ENCODE peak calls at places on chromosomes 5 and 9, in seven cellular contexts. One of them, this sample, is unnamed.

GRCh38 chr5:133754575-133755169 is 142.3 kb upstream of the FSTL4 start:
- DNase-seq in astrocyte of the cerebellum: no peak
- DNase-seq in GM12865: peak; percentile 51
- DNase-seq in right atrium auricular region: no peak
- DNase-seq in esophagus squamous epithelium: no peak
- DNase-seq in HCT116: peak; percentile 26
- DNase-seq in brain microvascular endothelial cell: peak; percentile 9
- DNase-seq in this sample: no peak

GRCh38 chr5:1540831-1541661 is 17.3 kb upstream of the LPCAT1 start:
- DNase-seq in astrocyte of the cerebellum: no peak
- DNase-seq in GM12865: no peak
- DNase-seq in right atrium auricular region: peak; percentile 46
- DNase-seq in esophagus squamous epithelium: no peak
- DNase-seq in HCT116: no peak
- DNase-seq in brain microvascular endothelial cell: no peak
- DNase-seq in this sample: no peak

GRCh38 chr9:133769511-133770075 is 31.4 kb upstream of the SARDH start:
- DNase-seq in astrocyte of the cerebellum: no peak
- DNase-seq in GM12865: no peak
- DNase-seq in right atrium auricular region: no peak
- DNase-seq in esophagus squamous epithelium: no peak
- DNase-seq in HCT116: no peak
- DNase-seq in brain microvascular endothelial cell: no peak
- DNase-seq in this sample: no peak

GRCh38 chr9:123637940-123638634 is 282.1 kb downstream of the CRB2 start:
- DNase-seq in astrocyte of the cerebellum: peak; percentile 6
- DNase-seq in GM12865: peak; percentile 62
- DNase-seq in right atrium auricular region: no peak
- DNase-seq in esophagus squamous epithelium: no peak
- DNase-seq in HCT116: no peak
- DNase-seq in brain microvascular endothelial cell: no peak
- DNase-seq in this sample: no peak

GRCh38 chr9:68970150-68970549 is 43.8 kb downstream of the PRKACG start:
- DNase-seq in astrocyte of the cerebellum: no peak
- DNase-seq in GM12865: no peak
- DNase-seq in right atrium auricular region: no peak
- DNase-seq in esophagus squamous epithelium: no peak
- DNase-seq in HCT116: no peak
- DNase-seq in brain microvascular endothelial cell: no peak
- DNase-seq in this sample: no peak

GRCh38 chr9:6567140-6567591 is 78.4 kb downstream of the GLDC start:
- DNase-seq in astrocyte of the cerebellum: peak; percentile 71
- DNase-seq in GM12865: no peak
- DNase-seq in right atrium auricular region: no peak
- DNase-seq in esophagus squamous epithelium: no peak
- DNase-seq in HCT116: peak; percentile 92
- DNase-seq in brain microvascular endothelial cell: peak; percentile 94
- DNase-seq in this sample: peak; percentile 89

GRCh38 chr9:33443047-33443446 is 4.3 kb downstream of the AQP3 start:
- DNase-seq in astrocyte of the cerebellum: no peak
- DNase-seq in GM12865: no peak
- DNase-seq in right atrium auricular region: no peak
- DNase-seq in esophagus squamous epithelium: no peak
- DNase-seq in HCT116: no peak
- DNase-seq in brain microvascular endothelial cell: no peak
- DNase-seq in this sample: no peak

GRCh38 chr9:135719472-135719871 is 17.5 kb downstream of the KCNT1 start:
- DNase-seq in astrocyte of the cerebellum: no peak
- DNase-seq in GM12865: no peak
- DNase-seq in right atrium auricular region: no peak
- DNase-seq in esophagus squamous epithelium: no peak
- DNase-seq in HCT116: no peak
- DNase-seq in brain microvascular endothelial cell: no peak
- DNase-seq in this sample: no peak

GRCh38 chr5:120139039-120139438 is 325.1 kb upstream of the PRR16 start:
- DNase-seq in astrocyte of the cerebellum: peak; percentile 89
- DNase-seq in GM12865: no peak
- DNase-seq in right atrium auricular region: no peak
- DNase-seq in esophagus squamous epithelium: no peak
- DNase-seq in HCT116: no peak
- DNase-seq in brain microvascular endothelial cell: peak; percentile 76
- DNase-seq in this sample: peak; percentile 91

GRCh38 chr9:131545003-131545785 is at the start of gene PRRT1B:
- DNase-seq in astrocyte of the cerebellum: no peak
- DNase-seq in GM12865: no peak
- DNase-seq in right atrium auricular region: no peak
- DNase-seq in esophagus squamous epithelium: no peak
- DNase-seq in HCT116: no peak
- DNase-seq in brain microvascular endothelial cell: no peak
- DNase-seq in this sample: no peak

GRCh38 chr9:131393622-131394463 is at the start of gene PRRC2B:
- DNase-seq in astrocyte of the cerebellum: no peak
- DNase-seq in GM12865: peak; percentile 91
- DNase-seq in right atrium auricular region: peak; percentile 69
- DNase-seq in esophagus squamous epithelium: no peak
- DNase-seq in HCT116: peak; percentile 33
- DNase-seq in brain microvascular endothelial cell: peak; percentile 57
- DNase-seq in this sample: peak; percentile 48

GRCh38 chr5:78496373-78496772 is 136.0 kb downstream of the SCAMP1 start:
- DNase-seq in astrocyte of the cerebellum: no peak
- DNase-seq in GM12865: no peak
- DNase-seq in right atrium auricular region: no peak
- DNase-seq in esophagus squamous epithelium: no peak
- DNase-seq in HCT116: no peak
- DNase-seq in brain microvascular endothelial cell: peak; percentile 62
- DNase-seq in this sample: peak; percentile 63

GRCh38 chr9:113558632-113559502 is 95.3 kb downstream of the RGS3 start:
- DNase-seq in astrocyte of the cerebellum: no peak
- DNase-seq in GM12865: no peak
- DNase-seq in right atrium auricular region: peak; percentile 91
- DNase-seq in esophagus squamous epithelium: no peak
- DNase-seq in HCT116: no peak
- DNase-seq in brain microvascular endothelial cell: peak; percentile 67
- DNase-seq in this sample: peak; percentile 53

GRCh38 chr9:4678679-4679267 is 596 bp upstream of the CDC37L1 start:
- DNase-seq in astrocyte of the cerebellum: no peak
- DNase-seq in GM12865: peak; percentile 43
- DNase-seq in right atrium auricular region: no peak
- DNase-seq in esophagus squamous epithelium: no peak
- DNase-seq in HCT116: no peak
- DNase-seq in brain microvascular endothelial cell: no peak
- DNase-seq in this sample: no peak

GRCh38 chr5:126594676-126595485 is at the start of gene ALDH7A1:
- DNase-seq in astrocyte of the cerebellum: peak; percentile 81
- DNase-seq in GM12865: peak; percentile 66
- DNase-seq in right atrium auricular region: peak; percentile 92
- DNase-seq in esophagus squamous epithelium: peak; percentile 23
- DNase-seq in HCT116: peak; percentile 83
- DNase-seq in brain microvascular endothelial cell: peak; percentile 84
- DNase-seq in this sample: peak; percentile 83

GRCh38 chr5:9544502-9545300 is 1.2 kb downstream of the SEMA5A start:
- DNase-seq in astrocyte of the cerebellum: peak; percentile 72
- DNase-seq in GM12865: peak; percentile 67
- DNase-seq in right atrium auricular region: peak; percentile 89
- DNase-seq in esophagus squamous epithelium: no peak
- DNase-seq in HCT116: no peak
- DNase-seq in brain microvascular endothelial cell: peak; percentile 86
- DNase-seq in this sample: peak; percentile 81

GRCh38 chr9:130962418-130963316 is 23.6 kb upstream of the FIBCD1 start:
- DNase-seq in astrocyte of the cerebellum: peak; percentile 87
- DNase-seq in GM12865: no peak
- DNase-seq in right atrium auricular region: peak; percentile 73
- DNase-seq in esophagus squamous epithelium: peak; percentile 18
- DNase-seq in HCT116: peak; percentile 79
- DNase-seq in brain microvascular endothelial cell: peak; percentile 92
- DNase-seq in this sample: peak; percentile 93

GRCh38 chr9:38274746-38275250 is 117.7 kb upstream of the ALDH1B1 start:
- DNase-seq in astrocyte of the cerebellum: no peak
- DNase-seq in GM12865: no peak
- DNase-seq in right atrium auricular region: no peak
- DNase-seq in esophagus squamous epithelium: no peak
- DNase-seq in HCT116: no peak
- DNase-seq in brain microvascular endothelial cell: peak; percentile 6
- DNase-seq in this sample: no peak

GRCh38 chr9:100322954-100323536 is 29.7 kb downstream of the TEX10 start:
- DNase-seq in astrocyte of the cerebellum: peak; percentile 38
- DNase-seq in GM12865: peak; percentile 44
- DNase-seq in right atrium auricular region: no peak
- DNase-seq in esophagus squamous epithelium: no peak
- DNase-seq in HCT116: peak; percentile 10
- DNase-seq in brain microvascular endothelial cell: peak; percentile 61
- DNase-seq in this sample: peak; percentile 43

GRCh38 chr5:88889165-88890069 is 6.4 kb upstream of the MEF2C start:
- DNase-seq in astrocyte of the cerebellum: no peak
- DNase-seq in GM12865: peak; percentile 86
- DNase-seq in right atrium auricular region: peak; percentile 72
- DNase-seq in esophagus squamous epithelium: peak; percentile 13
- DNase-seq in HCT116: no peak
- DNase-seq in brain microvascular endothelial cell: no peak
- DNase-seq in this sample: no peak

GRCh38 chr9:126001581-126002225 is 254.5 kb downstream of the PBX3 start:
- DNase-seq in astrocyte of the cerebellum: no peak
- DNase-seq in GM12865: no peak
- DNase-seq in right atrium auricular region: no peak
- DNase-seq in esophagus squamous epithelium: no peak
- DNase-seq in HCT116: no peak
- DNase-seq in brain microvascular endothelial cell: no peak
- DNase-seq in this sample: no peak

DNA sequence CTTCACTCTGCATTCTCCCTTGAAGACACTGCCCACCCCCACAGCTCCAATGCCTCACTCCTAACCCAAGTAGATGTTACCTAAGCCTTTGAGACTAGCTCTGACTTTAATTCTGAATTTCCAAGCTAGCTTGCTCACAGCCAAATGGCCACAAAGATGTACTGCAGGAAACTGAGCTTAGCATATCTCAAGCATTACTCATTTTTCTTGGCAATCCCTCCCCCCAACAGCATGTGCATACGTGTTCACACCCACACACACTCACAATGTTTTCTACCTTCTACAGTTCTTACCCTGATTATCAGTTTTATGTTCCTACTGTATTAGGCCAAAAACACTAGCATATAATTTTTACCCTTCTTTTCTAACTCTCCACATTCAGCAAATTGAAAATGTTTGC is 13.7 kb upstream of the GRIA1 start:
- DNase-seq in astrocyte of the cerebellum: peak; percentile 38
- DNase-seq in GM12865: no peak
- DNase-seq in right atrium auricular region: no peak
- DNase-seq in esophagus squamous epithelium: no peak
- DNase-seq in HCT116: peak; percentile 40
- DNase-seq in brain microvascular endothelial cell: peak; percentile 88
- DNase-seq in this sample: peak; percentile 66
- TF ChIP-seq CTCF in astrocyte of the cerebellum: peak; percentile 24
- TF ChIP-seq CTCF in GM12865: no peak
- TF ChIP-seq CTCF in right atrium auricular region: no peak
- TF ChIP-seq CTCF in esophagus squamous epithelium: no peak
- TF ChIP-seq CTCF in HCT116: peak; percentile 30
- TF ChIP-seq CTCF in brain microvascular endothelial cell: peak; percentile 52
- TF ChIP-seq CTCF in this sample: peak; percentile 56

DNA sequence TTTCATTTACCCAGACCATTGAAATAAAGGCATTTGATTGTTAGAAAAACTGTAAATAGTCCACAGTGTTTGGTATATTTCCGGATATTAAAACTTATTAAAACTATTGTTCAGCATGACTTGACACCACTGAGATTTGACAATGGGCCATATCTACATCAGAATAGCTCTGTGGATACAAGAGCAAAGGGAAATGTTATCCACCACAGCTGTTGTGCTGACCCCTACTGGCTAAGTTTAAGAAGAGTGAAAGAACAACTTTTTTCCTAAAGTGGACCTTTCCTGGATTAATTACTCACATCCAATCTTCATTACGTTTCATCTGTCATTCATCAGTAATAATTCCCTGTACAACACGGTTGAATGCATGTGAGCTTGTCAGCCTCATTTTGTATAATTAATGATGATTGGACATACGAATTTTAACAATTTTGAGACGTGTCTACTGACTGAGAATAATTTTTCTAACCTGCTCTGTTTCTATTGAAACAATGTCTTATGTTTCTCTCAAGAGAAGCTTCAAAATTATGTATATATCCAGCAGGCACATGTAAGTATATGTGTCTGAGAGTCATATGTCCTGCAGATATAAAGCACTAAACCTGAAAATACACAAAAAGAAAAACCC is 1952.5 kb downstream of the MAT2B start:
- DNase-seq in astrocyte of the cerebellum: peak; percentile 51
- DNase-seq in GM12865: peak; percentile 27
- DNase-seq in right atrium auricular region: no peak
- DNase-seq in esophagus squamous epithelium: no peak
- DNase-seq in HCT116: no peak
- DNase-seq in brain microvascular endothelial cell: no peak
- DNase-seq in this sample: no peak
- TF ChIP-seq CTCF in astrocyte of the cerebellum: peak; percentile 77
- TF ChIP-seq CTCF in GM12865: peak; percentile 47
- TF ChIP-seq CTCF in right atrium auricular region: no peak
- TF ChIP-seq CTCF in esophagus squamous epithelium: no peak
- TF ChIP-seq CTCF in HCT116: no peak
- TF ChIP-seq CTCF in brain microvascular endothelial cell: peak; percentile 45
- TF ChIP-seq CTCF in this sample: peak; percentile 57

DNA sequence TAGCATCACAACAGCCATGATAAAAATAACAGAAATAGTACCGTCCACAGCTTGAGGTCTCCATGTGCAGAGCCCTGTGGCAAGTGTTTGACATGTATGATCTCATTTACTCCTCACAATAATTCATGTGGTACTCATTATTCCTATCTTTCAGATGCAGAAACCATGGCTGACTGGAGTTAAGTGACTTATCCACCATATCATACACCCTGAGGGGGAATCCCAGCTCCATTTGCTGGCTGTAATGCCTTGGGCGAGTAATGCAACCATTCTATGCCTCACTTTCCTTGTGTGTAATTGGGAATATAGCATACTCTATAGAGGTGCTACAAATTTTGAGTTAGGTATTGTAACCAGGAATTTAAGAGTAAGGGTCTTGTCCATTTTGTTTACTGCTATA is 347.0 kb upstream of the CLINT1 start:
- DNase-seq in astrocyte of the cerebellum: no peak
- DNase-seq in GM12865: no peak
- DNase-seq in right atrium auricular region: no peak
- DNase-seq in esophagus squamous epithelium: no peak
- DNase-seq in HCT116: no peak
- DNase-seq in brain microvascular endothelial cell: no peak
- DNase-seq in this sample: no peak
- TF ChIP-seq CTCF in astrocyte of the cerebellum: no peak
- TF ChIP-seq CTCF in GM12865: no peak
- TF ChIP-seq CTCF in right atrium auricular region: no peak
- TF ChIP-seq CTCF in esophagus squamous epithelium: no peak
- TF ChIP-seq CTCF in HCT116: no peak
- TF ChIP-seq CTCF in brain microvascular endothelial cell: no peak
- TF ChIP-seq CTCF in this sample: no peak

GRCh38 chr9:75976549-75976948 is 86.1 kb downstream of the PCSK5 start:
- DNase-seq in astrocyte of the cerebellum: no peak
- DNase-seq in GM12865: no peak
- DNase-seq in right atrium auricular region: no peak
- DNase-seq in esophagus squamous epithelium: no peak
- DNase-seq in HCT116: no peak
- DNase-seq in brain microvascular endothelial cell: no peak
- DNase-seq in this sample: no peak

GRCh38 chr9:75983320-75983719 is 92.8 kb downstream of the PCSK5 start:
- DNase-seq in astrocyte of the cerebellum: no peak
- DNase-seq in GM12865: no peak
- DNase-seq in right atrium auricular region: no peak
- DNase-seq in esophagus squamous epithelium: no peak
- DNase-seq in HCT116: no peak
- DNase-seq in brain microvascular endothelial cell: no peak
- DNase-seq in this sample: no peak

GRCh38 chr9:75974006-75974766 is 83.7 kb downstream of the PCSK5 start:
- DNase-seq in astrocyte of the cerebellum: no peak
- DNase-seq in GM12865: no peak
- DNase-seq in right atrium auricular region: no peak
- DNase-seq in esophagus squamous epithelium: no peak
- DNase-seq in HCT116: no peak
- DNase-seq in brain microvascular endothelial cell: no peak
- DNase-seq in this sample: no peak

GRCh38 chr9:75979362-75979761 is 88.9 kb downstream of the PCSK5 start:
- DNase-seq in astrocyte of the cerebellum: no peak
- DNase-seq in GM12865: peak; percentile 5
- DNase-seq in right atrium auricular region: no peak
- DNase-seq in esophagus squamous epithelium: no peak
- DNase-seq in HCT116: no peak
- DNase-seq in brain microvascular endothelial cell: peak; percentile 12
- DNase-seq in this sample: no peak
- TF ChIP-seq CTCF in astrocyte of the cerebellum: peak; percentile 42
- TF ChIP-seq CTCF in GM12865: peak; percentile 20
- TF ChIP-seq CTCF in right atrium auricular region: no peak
- TF ChIP-seq CTCF in esophagus squamous epithelium: no peak
- TF ChIP-seq CTCF in HCT116: peak; percentile 49
- TF ChIP-seq CTCF in brain microvascular endothelial cell: peak; percentile 66
- TF ChIP-seq CTCF in this sample: no peak

This sample was measured in HFFc6.